ENCODE peak calls at places on chromosomes 1 and 21, in six cellular contexts. I is iris pigment epithelial cell; N is SHP77; R is Caki2; W is stimulated activated CD4-positive, alpha-beta T cell treated with anti-CD3 and anti-CD28 coated beads, TNF-alpha, amount 100 ng/mL, for 48 hours; A is GM10248. M is an unnamed sample.

GRCh38 chr1:24725209-24725651 is 20.0 kb upstream of the CLIC4 start:
- DNase-seq in I (peak), N (peak), R (no peak), W (no peak), A (no peak), M (no peak)

GRCh38 chr1:192702212-192702993 is 66.5 kb downstream of the RGS13 start:
- DNase-seq in I (peak), N (no peak), R (peak), W (no peak), A (no peak), M (no peak)

GRCh38 chr1:222243902-222244301 is 304.0 kb downstream of the HHIPL2 start:
- DNase-seq in I (no peak), N (no peak), R (no peak), W (no peak), A (no peak), M (no peak)

GRCh38 chr1:232225336-232226131 is 404.4 kb downstream of the SIPA1L2 start:
- DNase-seq in I (no peak), N (no peak), R (no peak), W (no peak), A (no peak), M (no peak)

GRCh38 chr1:220786337-220787068 is at the start of gene MTARC1:
- DNase-seq in I (peak), N (peak), R (peak), W (no peak), A (peak), M (no peak)

GRCh38 chr1:185956881-185957280 is 222.7 kb downstream of the HMCN1 start:
- DNase-seq in I (no peak), N (no peak), R (no peak), W (no peak), A (no peak), M (no peak)

GRCh38 chr1:212928323-212929281 is 21.7 kb upstream of the VASH2 start:
- DNase-seq in I (peak), N (no peak), R (no peak), W (no peak), A (no peak), M (no peak)

GRCh38 chr1:201941420-201942128 is 4.8 kb downstream of the LMOD1 start:
- DNase-seq in I (no peak), N (no peak), R (no peak), W (no peak), A (no peak), M (no peak)

GRCh38 chr1:12548279-12549105 is 69.5 kb downstream of the DHRS3 start:
- DNase-seq in I (no peak), N (no peak), R (no peak), W (no peak), A (no peak), M (no peak)

GRCh38 chr1:47782414-47783165 is 214.6 kb downstream of the TRABD2B start:
- DNase-seq in I (no peak), N (no peak), R (no peak), W (no peak), A (no peak), M (no peak)

GRCh38 chr1:76759950-76760349 is 107.3 kb upstream of the ST6GALNAC5 start:
- DNase-seq in I (peak), N (peak), R (peak), W (no peak), A (no peak), M (no peak)

GRCh38 chr1:204565617-204566582 is 49.7 kb downstream of the MDM4 start:
- DNase-seq in I (peak), N (peak), R (peak), W (peak), A (peak), M (peak)

GRCh38 chr1:22332795-22333499 is 118.7 kb upstream of the ZBTB40 start:
- DNase-seq in I (no peak), N (no peak), R (peak), W (no peak), A (no peak), M (no peak)

GRCh38 chr1:200386416-200386815 is 23.4 kb downstream of the ZNF281 start:
- DNase-seq in I (no peak), N (no peak), R (no peak), W (no peak), A (no peak), M (no peak)

GRCh38 chr21:35641271-35642016 is 418.9 kb downstream of the SETD4 start:
- DNase-seq in I (peak), N (no peak), R (no peak), W (no peak), A (no peak), M (no peak)

GRCh38 chr1:151458936-151459330 is 361 bp downstream of the POGZ start:
- DNase-seq in I (peak), N (peak), R (peak), W (peak), A (peak), M (peak)

GRCh38 chr21:42461881-42462877 is 33.8 kb downstream of the RSPH1 start:
- DNase-seq in I (no peak), N (no peak), R (peak), W (no peak), A (no peak), M (no peak)

GRCh38 chr21:38721983-38722382 is 83.7 kb upstream of the ETS2 start:
- DNase-seq in I (peak), N (no peak), R (no peak), W (no peak), A (no peak), M (no peak)

GRCh38 chr1:30525980-30526651 is 197.3 kb downstream of the MATN1 start:
- DNase-seq in I (peak), N (peak), R (peak), W (no peak), A (no peak), M (no peak)

GRCh38 chr1:91026777-91027176 is 4.9 kb upstream of the ZNF644 start:
- DNase-seq in I (peak), N (no peak), R (no peak), W (no peak), A (no peak), M (no peak)

GRCh38 chr1:8671313-8671917 is 146.0 kb downstream of the RERE start:
- DNase-seq in I (peak), N (peak), R (peak), W (no peak), A (peak), M (no peak)

GRCh38 chr1:244338996-244339692 is 112.6 kb downstream of the ADSS2 start:
- DNase-seq in I (no peak), N (no peak), R (no peak), W (no peak), A (no peak), M (no peak)

GRCh38 chr21:29271927-29272333 is 26.8 kb upstream of the BACH1 start:
- DNase-seq in I (no peak), N (no peak), R (no peak), W (no peak), A (no peak), M (no peak)

GRCh38 chr1:80248886-80249285 is 1242.4 kb upstream of the ADGRL4 start:
- DNase-seq in I (peak), N (no peak), R (no peak), W (no peak), A (no peak), M (no peak)

GRCh38 chr1:236823559-236823958 is 28.5 kb downstream of the MTR start:
- DNase-seq in I (no peak), N (no peak), R (no peak), W (no peak), A (no peak), M (no peak)

M was measured in stimulated activated effector memory CD8-positive, alpha-beta T cell treated with anti-CD3 and anti-CD28 coated beads, Interleukin-12 subunit alpha, Interleukin-12 subunit beta, amount 100 ng/mL, for 72 hours.